ENCODE peak calls at places on chromosomes 5 and 9, in ten cellular contexts. T is T-helper 1 cell; B is osteocyte; J is EL; F is neuronal stem cell; X is kidney tubule cell; H is NCI-H1417 treated with DMSO at 0.1 percent for 48 hours; N is stimulated activated CD8-positive, alpha-beta memory T cell treated with anti-CD3 and anti-CD28 coated beads, Interleukin-15, amount 100 ng/mL, for 1 hour; S is right cardiac atrium; W is HuH-7. I is an unnamed sample.

GRCh38 chr5:150302301-150303069 is at the start of gene ARSI:
- DNase-seq in T (no peak), B (no peak), J (peak; percentile 88), F (peak; percentile 58), X (peak; percentile 65), H (no peak), N (no peak), S (peak; percentile 86), W (peak; percentile 77), I (no peak)

GRCh38 chr5:164352695-164353094 is 847.3 kb downstream of the MAT2B start:
- DNase-seq in T (no peak), B (no peak), J (no peak), F (no peak), X (no peak), H (no peak), N (no peak), S (no peak), W (no peak), I (no peak)

GRCh38 chr9:107486674-107487520 is 2.7 kb downstream of the KLF4 start:
- DNase-seq in T (no peak), B (no peak), J (no peak), F (no peak), X (no peak), H (no peak), N (no peak), S (peak; percentile 62), W (no peak), I (no peak)

GRCh38 chr9:89458768-89459496 is 39.0 kb downstream of the SEMA4D start:
- DNase-seq in T (no peak), B (no peak), J (no peak), F (no peak), X (no peak), H (no peak), N (no peak), S (no peak), W (no peak), I (no peak)

GRCh38 chr5:168244838-168245555 is 46.4 kb upstream of the WWC1 start:
- DNase-seq in T (no peak), B (no peak), J (no peak), F (no peak), X (peak; percentile 6), H (no peak), N (no peak), S (no peak), W (no peak), I (no peak)

GRCh38 chr9:88007291-88007650 is 32.9 kb upstream of the CDK20 start:
- DNase-seq in T (peak; percentile 42), B (no peak), J (no peak), F (no peak), X (peak; percentile 24), H (no peak), N (no peak), S (no peak), W (no peak), I (no peak)

GRCh38 chr5:172920995-172921394 is 38.2 kb upstream of the RPL26L1 start:
- DNase-seq in T (no peak), B (no peak), J (no peak), F (no peak), X (no peak), H (no peak), N (no peak), S (no peak), W (no peak), I (no peak)

GRCh38 chr5:133203317-133204305 is 151.8 kb downstream of the HSPA4 start:
- DNase-seq in T (no peak), B (peak; percentile 73), J (no peak), F (no peak), X (peak; percentile 76), H (peak; percentile 46), N (no peak), S (no peak), W (no peak), I (peak; percentile 69)

GRCh38 chr5:150377964-150378694 is 20.6 kb downstream of the TCOF1 start:
- DNase-seq in T (no peak), B (no peak), J (peak; percentile 99), F (no peak), X (peak; percentile 73), H (no peak), N (no peak), S (no peak), W (no peak), I (no peak)

GRCh38 chr5:141695627-141696180 is 13.7 kb upstream of the ARAP3 start:
- DNase-seq in T (no peak), B (no peak), J (no peak), F (no peak), X (peak; percentile 90), H (no peak), N (no peak), S (peak; percentile 80), W (no peak), I (peak; percentile 14)

GRCh38 chr9:69141851-69142250 is 32.2 kb upstream of the TJP2 start:
- DNase-seq in T (no peak), B (peak; percentile 53), J (no peak), F (no peak), X (no peak), H (no peak), N (no peak), S (no peak), W (no peak), I (no peak)

GRCh38 chr5:39757121-39757520 is 332.3 kb upstream of the DAB2 start:
- DNase-seq in T (no peak), B (no peak), J (peak; percentile 24), F (no peak), X (no peak), H (no peak), N (no peak), S (no peak), W (no peak), I (no peak)

GRCh38 chr5:179274321-179275315 is 70.6 kb downstream of the ADAMTS2 start:
- DNase-seq in T (no peak), B (no peak), J (no peak), F (no peak), X (no peak), H (no peak), N (no peak), S (peak; percentile 57), W (no peak), I (no peak)

GRCh38 chr5:123835421-123835820 is 323.4 kb downstream of the CSNK1G3 start:
- DNase-seq in T (no peak), B (no peak), J (no peak), F (no peak), X (no peak), H (no peak), N (no peak), S (no peak), W (no peak), I (no peak)